ENCODE peak calls at places on chromosomes 1 and 21, in four cellular contexts. T is HCT116, D is HepG2, V is K562. G is an unnamed sample.

GRCh38 chr1:240173836-240174235 is 82.2 kb downstream of the FMN2 start:
- DNase-seq in T (no peak), D (no peak), V (no peak), G (no peak)

GRCh38 chr1:27430903-27431653 is 38.7 kb downstream of the GPR3 start:
- DNase-seq in T (no peak), D (no peak), V (peak; percentile 24), G (no peak)

GRCh38 chr21:32603131-32603530 is 9.0 kb downstream of the CFAP298 start:
- DNase-seq in T (no peak), D (no peak), V (no peak), G (no peak)

GRCh38 chr1:24191860-24192259 is 4.8 kb upstream of the IFNLR1 start:
- DNase-seq in T (no peak), D (no peak), V (peak; percentile 46), G (peak; percentile 25)

GRCh38 chr1:42334240-42335049 is 590 bp downstream of the FOXJ3 start:
- DNase-seq in T (peak; percentile 31), D (peak; percentile 65), V (peak; percentile 77), G (no peak)

GRCh38 chr1:101738475-101738874 is 258.3 kb downstream of the OLFM3 start:
- DNase-seq in T (no peak), D (no peak), V (no peak), G (no peak)

GRCh38 chr1:173669491-173669941 is at the start of gene ANKRD45:
- DNase-seq in T (no peak), D (no peak), V (no peak), G (no peak)

GRCh38 chr1:3403388-3404179 is 50.9 kb upstream of the ARHGEF16 start:
- DNase-seq in T (no peak), D (peak; percentile 11), V (no peak), G (no peak)

GRCh38 chr1:83839566-83840173 is 159.3 kb downstream of the TTLL7 start:
- DNase-seq in T (no peak), D (no peak), V (no peak), G (no peak)

GRCh38 chr21:33866851-33867250 is 48.8 kb downstream of the ATP5PO start:
- DNase-seq in T (no peak), D (no peak), V (no peak), G (no peak)

GRCh38 chr1:55893155-55893554 is 678.0 kb upstream of the USP24 start:
- DNase-seq in T (peak; percentile 53), D (peak; percentile 59), V (no peak), G (no peak)

GRCh38 chr1:43306688-43307457 is 6.1 kb downstream of the TIE1 start:
- DNase-seq in T (no peak), D (no peak), V (no peak), G (no peak)

GRCh38 chr1:204029016-204029415 is 43.9 kb upstream of the SOX13 start:
- DNase-seq in T (no peak), D (no peak), V (no peak), G (no peak)

GRCh38 chr21:37631319-37632117 is 264.9 kb downstream of the DYRK1A start:
- DNase-seq in T (no peak), D (no peak), V (no peak), G (no peak)

GRCh38 chr1:209600541-209600940 is 17.0 kb downstream of the CAMK1G start:
- DNase-seq in T (no peak), D (no peak), V (no peak), G (no peak)

GRCh38 chr1:24929091-24929875 is 793 bp downstream of the RUNX3 start:
- DNase-seq in T (no peak), D (no peak), V (no peak), G (no peak)

GRCh38 chr1:41447995-41448770 is 36.3 kb downstream of the EDN2 start:
- DNase-seq in T (no peak), D (no peak), V (no peak), G (no peak)

GRCh38 chr1:236744533-236744932 is 50.6 kb upstream of the MTR start:
- DNase-seq in T (no peak), D (no peak), V (no peak), G (no peak)

GRCh38 chr1:205925730-205926129 is 17.5 kb downstream of the SLC26A9 start:
- DNase-seq in T (no peak), D (no peak), V (no peak), G (peak; percentile 35)

GRCh38 chr1:196063952-196064351 is 544.3 kb downstream of the KCNT2 start:
- DNase-seq in T (no peak), D (no peak), V (no peak), G (no peak)

GRCh38 chr1:86757272-86757984 is 53.1 kb downstream of the SH3GLB1 start:
- DNase-seq in T (no peak), D (no peak), V (no peak), G (no peak)

GRCh38 chr1:3074297-3074741 is 5.3 kb downstream of the PRDM16 start:
- DNase-seq in T (no peak), D (no peak), V (no peak), G (no peak)

GRCh38 chr1:43822040-43822439 is 111.6 kb upstream of the ARTN start:
- DNase-seq in T (peak; percentile 90), D (no peak), V (no peak), G (peak; percentile 88)

GRCh38 chr1:46284597-46285564 is 18.5 kb downstream of the LRRC41 start:
- DNase-seq in T (no peak), D (no peak), V (no peak), G (no peak)

GRCh38 chr1:201221201-201221846 is 30.7 kb downstream of the IGFN1 start:
- DNase-seq in T (no peak), D (no peak), V (no peak), G (no peak)

GRCh38 chr1:235866207-235866912 is at the start of gene LYST:
- DNase-seq in T (no peak), D (peak; percentile 51), V (peak; percentile 36), G (no peak)

GRCh38 chr1:19003371-19004290 is 47.2 kb upstream of the IFFO2 start:
- DNase-seq in T (no peak), D (no peak), V (peak; percentile 71), G (no peak)

GRCh38 chr1:169295425-169295824 is 72.2 kb downstream of the NME7 start:
- DNase-seq in T (no peak), D (no peak), V (no peak), G (no peak)

GRCh38 chr1:231626951-231627614 is 493 bp downstream of the DISC1 start:
- DNase-seq in T (no peak), D (peak; percentile 62), V (no peak), G (no peak)

GRCh38 chr1:156893048-156893953 is at the start of gene PEAR1:
- DNase-seq in T (no peak), D (no peak), V (no peak), G (no peak)

GRCh38 chr21:16169810-16170209 is 440.0 kb downstream of the USP25 start:
- DNase-seq in T (no peak), D (no peak), V (no peak), G (no peak)

DNA sequence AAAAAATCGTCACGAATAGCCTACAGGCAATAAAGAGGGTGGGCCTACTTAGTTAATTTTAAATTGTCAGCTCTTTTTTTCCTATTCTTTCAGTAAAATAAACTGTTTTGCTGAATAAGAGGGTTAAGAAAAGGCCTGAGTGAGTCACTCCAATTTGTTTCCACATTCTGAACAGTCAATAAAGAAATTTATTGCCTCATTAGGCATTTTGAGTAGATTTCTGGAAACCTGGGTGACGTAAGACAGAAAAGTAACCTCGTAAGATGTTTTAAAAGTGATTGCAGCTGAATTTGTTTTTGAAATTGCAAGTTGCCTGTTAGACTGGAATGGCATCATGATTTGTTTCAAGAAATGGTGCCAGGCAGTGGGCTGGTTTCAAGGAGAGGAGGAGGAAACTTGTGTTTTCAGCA is 439.3 kb downstream of the USP25 start:
- DNase-seq in T (no peak), D (no peak), V (no peak), G (no peak)
- H3K27ac ChIP-seq in T (no peak overlapping the region), D (no peak overlapping the region), V (no peak overlapping the region), G (no peak overlapping the region)

DNA sequence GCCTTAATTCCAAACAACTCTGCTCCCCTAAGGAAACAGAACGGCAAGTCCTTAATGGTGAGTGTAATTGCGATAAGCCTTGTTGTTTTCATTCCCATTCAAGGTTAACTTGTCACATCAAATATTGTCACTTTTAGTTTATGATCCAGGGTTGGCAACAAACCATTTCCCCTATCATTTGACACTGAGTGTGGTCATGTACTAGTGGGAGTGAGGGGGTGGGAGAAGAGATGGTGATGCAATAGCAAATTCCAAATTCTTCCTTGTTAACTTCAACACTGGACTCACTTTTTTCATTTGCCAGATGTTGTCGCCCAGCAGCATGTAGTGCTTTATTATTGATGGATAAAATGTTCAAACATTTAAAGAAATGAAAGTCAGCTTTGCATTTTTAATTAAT is 140.4 kb downstream of the ZNF326 start:
- DNase-seq in T (no peak), D (no peak), V (no peak), G (no peak)
- TF ChIP-seq TCF7L2 in T (no peak), D (no peak), V (no peak), G (no peak)

GRCh38 chr1:228345201-228345930 is 61.3 kb downstream of the TRIM11 start:
- DNase-seq in T (no peak), D (no peak), V (no peak), G (no peak)
- H3K4me1 ChIP-seq in T (peaks cover 10% of the 10 kb centered on the region), D (no peaks in the 10 kb centered on the region), V (peaks cover 4% of the 10 kb centered on the region), G (no peaks in the 10 kb centered on the region)

DNA sequence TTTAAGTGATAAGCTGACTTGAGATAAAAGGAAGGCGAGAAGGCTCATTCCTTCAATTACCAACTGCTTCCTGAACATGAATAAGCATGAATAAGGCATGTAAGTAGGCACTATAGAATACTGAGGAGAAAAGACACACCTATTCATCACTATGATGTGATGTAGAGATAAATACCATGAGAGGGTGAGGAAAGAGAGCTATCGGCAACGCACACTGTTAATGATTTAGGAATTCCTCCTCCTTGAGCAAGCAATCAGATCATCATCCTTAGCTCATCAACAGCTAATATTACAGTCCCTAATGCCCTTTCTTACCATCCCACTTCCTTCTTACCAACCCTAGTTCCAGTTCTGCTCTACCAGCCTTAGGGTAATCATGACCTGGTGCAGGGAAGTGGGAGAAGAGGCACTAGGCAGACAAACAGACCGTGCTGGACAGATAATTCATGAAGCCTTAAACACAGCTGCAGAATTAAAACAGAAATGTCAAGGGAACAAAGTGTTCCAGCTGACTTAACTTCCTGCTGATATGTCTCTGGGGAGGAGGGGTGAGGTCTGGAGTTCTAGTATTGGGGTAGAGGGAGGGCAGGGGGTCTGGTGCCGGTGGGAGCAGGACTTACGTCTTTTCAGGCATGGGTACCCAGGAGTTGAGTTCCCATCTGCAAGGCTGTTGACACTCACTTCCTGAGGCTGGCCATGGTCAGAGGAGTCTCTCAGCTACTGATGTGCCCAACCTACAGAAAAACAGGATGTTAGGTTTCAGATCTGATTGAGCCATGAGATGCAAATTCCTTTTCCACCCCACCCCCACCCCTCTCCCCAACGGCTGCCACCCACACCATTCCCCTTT is 12.7 kb upstream of the RCSD1 start:
- DNase-seq in T (no peak), D (no peak), V (peak; percentile 78), G (no peak)
- H3K27ac ChIP-seq in T (no peak overlapping the region), D (no peak overlapping the region), V (peak overlapping the region; percentile 81), G (no peak overlapping the region)

GRCh38 chr1:158931055-158931737 is at the start of gene PYHIN1:
- DNase-seq in T (no peak), D (no peak), V (no peak), G (no peak)
- TF ChIP-seq TCF7L2 in T (no peak), D (no peak), V (no peak), G (no peak)